ENCODE peak calls at places on chromosomes 16 and 17, in eight cellular contexts. Z is cardiac fibroblast; C is pancreas; A is fibroblast of lung; S is CD8-positive, alpha-beta T cell; V is GM12865; X is chondrocyte; D is heart right ventricle. W is an unnamed sample.
A peak's percentile ranks its signal among the peaks of the same experiment; 100 is the strongest.

GRCh38 chr17:34246872-34247271 is 8.2 kb upstream of the CCL2 start:
- DNase-seq in V (no peak), X (no peak), A (no peak), D (no peak), C (no peak), S (no peak), Z (no peak), W (no peak)

GRCh38 chr17:60585887-60586286 is 14.1 kb upstream of the PPM1D start:
- DNase-seq in Z (no peak), A (no peak), V (no peak), C (no peak), S (no peak), X (no peak), D (no peak), W (no peak)

GRCh38 chr17:66557193-66557592 is 254.8 kb downstream of the PRKCA start:
- DNase-seq in D (no peak), A (no peak), X (no peak), S (no peak), C (no peak), V (no peak), Z (no peak), W (no peak)

GRCh38 chr17:38982858-38983746 is 15.9 kb upstream of the FBXO47 start:
- DNase-seq in V (peak; percentile 75), C (peak; percentile 53), S (peak; percentile 55), X (no peak), A (peak; percentile 58), Z (peak; percentile 84), D (no peak), W (peak; percentile 68)

GRCh38 chr17:10612957-10613744 is 44.0 kb downstream of the MYH3 start:
- DNase-seq in V (no peak), D (no peak), C (no peak), A (peak; percentile 12), Z (peak; percentile 27), X (no peak), S (no peak), W (no peak)

GRCh38 chr16:68406458-68407041 is 41.8 kb downstream of the SMPD3 start:
- DNase-seq in C (no peak), S (no peak), Z (no peak), A (peak; percentile 59), V (no peak), X (peak; percentile 38), D (no peak), W (no peak)

GRCh38 chr16:66391726-66392670 is 25.5 kb downstream of the CDH5 start:
- DNase-seq in S (no peak), C (no peak), A (no peak), X (no peak), Z (no peak), D (no peak), V (no peak), W (no peak)

GRCh38 chr16:15948532-15949209 is 745 bp upstream of the ABCC1 start:
- DNase-seq in V (peak; percentile 81), D (no peak), Z (no peak), X (peak; percentile 21), C (peak; percentile 29), S (no peak), A (no peak), W (no peak)

GRCh38 chr16:85202631-85203461 is 90.6 kb upstream of the CIBAR2 start:
- DNase-seq in Z (peak; percentile 47), C (peak; percentile 93), S (no peak), A (peak; percentile 94), X (no peak), V (no peak), D (peak; percentile 89), W (no peak)

GRCh38 chr17:41957869-41958231 is 8.7 kb upstream of the CNP start:
- DNase-seq in C (no peak), S (no peak), X (no peak), Z (no peak), A (no peak), V (no peak), D (no peak), W (no peak)

GRCh38 chr17:41962111-41962510 is 4.5 kb upstream of the CNP start:
- DNase-seq in Z (no peak), S (no peak), D (no peak), X (no peak), A (no peak), V (no peak), C (peak; percentile 86), W (no peak)

GRCh38 chr17:41957058-41957868 is 9.3 kb upstream of the CNP start:
- DNase-seq in D (no peak), X (no peak), S (no peak), Z (peak; percentile 41), A (no peak), C (no peak), V (no peak), W (no peak)

GRCh38 chr17:41959030-41959335 is 7.6 kb upstream of the CNP start:
- DNase-seq in C (no peak), V (no peak), S (no peak), D (no peak), X (no peak), A (peak; percentile 41), Z (no peak), W (no peak)

GRCh38 chr17:41959336-41960095 is 7.1 kb upstream of the CNP start:
- DNase-seq in S (no peak), A (peak; percentile 53), V (peak; percentile 63), C (peak; percentile 55), X (no peak), Z (peak; percentile 74), D (no peak), W (peak; percentile 55)
- TF ChIP-seq CTCF in S (no peak), A (peak; percentile 46), V (peak; percentile 31), C (peak; percentile 7), X (peak; percentile 78), Z (peak; percentile 64), D (no peak), W (peak; percentile 44)

GRCh38 chr17:19319771-19320505 is 42.6 kb downstream of the B9D1 start:
- DNase-seq in C (no peak), X (no peak), Z (no peak), D (no peak), V (no peak), A (no peak), S (no peak), W (no peak)
- TF ChIP-seq CTCF in C (no peak), X (no peak), Z (no peak), D (no peak), V (no peak), A (no peak), S (no peak), W (no peak)

DNA sequence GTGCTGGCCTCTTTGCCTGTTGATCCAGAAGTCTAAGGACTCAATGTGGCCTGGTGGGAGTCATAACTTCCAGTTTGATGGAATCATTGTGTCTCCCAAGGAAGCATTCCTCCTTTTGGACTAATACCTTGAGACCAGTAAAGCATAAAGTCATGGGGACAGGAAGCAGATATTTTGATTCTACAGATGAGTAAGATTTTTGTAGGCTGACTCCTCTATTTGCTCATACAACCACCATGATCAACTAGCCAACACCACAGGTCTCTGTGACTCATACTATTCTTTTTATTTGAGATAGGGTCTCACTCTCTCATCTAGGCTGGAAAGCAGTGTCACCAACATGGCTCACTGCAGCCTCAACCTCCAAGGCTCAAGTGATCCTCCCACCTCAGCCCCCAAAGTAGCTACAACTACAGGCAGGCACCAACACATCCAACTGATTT is 6.2 kb downstream of the MT2A start:
- DNase-seq in V (peak; percentile 33), X (no peak), C (no peak), Z (peak; percentile 82), A (peak; percentile 96), S (no peak), D (no peak), W (peak; percentile 47)
- TF ChIP-seq CTCF in V (no peak), X (no peak), C (no peak), Z (no peak), A (no peak), S (no peak), D (no peak), W (no peak)

GRCh38 chr16:3672571-3673041 is 18.1 kb downstream of the DNASE1 start:
- DNase-seq in C (no peak), S (no peak), V (no peak), D (no peak), A (no peak), Z (no peak), X (no peak), W (no peak)
- TF ChIP-seq CTCF in C (no peak), S (no peak), V (no peak), D (no peak), A (no peak), Z (no peak), X (no peak), W (no peak)

DNA sequence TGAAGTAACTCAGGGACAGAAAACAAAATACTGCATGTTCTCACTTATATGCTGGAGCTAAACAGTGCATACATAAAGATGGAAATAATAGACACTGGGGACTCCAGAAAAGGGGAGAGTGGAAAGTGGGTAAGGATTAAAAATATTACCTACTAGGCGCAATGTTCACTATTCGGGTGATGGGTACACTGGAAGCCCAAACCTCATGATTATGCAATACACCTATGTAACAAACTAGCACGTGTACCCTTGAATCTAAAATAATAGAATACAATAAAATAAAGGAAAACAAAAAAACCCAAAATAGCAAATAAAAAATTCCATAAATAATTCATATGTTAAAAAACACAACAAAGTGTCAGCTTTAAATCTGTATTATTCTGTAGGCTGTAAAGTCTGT is 56.9 kb downstream of the MAP2K6 start:
- DNase-seq in S (no peak), D (no peak), X (no peak), Z (no peak), V (no peak), C (no peak), A (no peak), W (no peak)
- TF ChIP-seq CTCF in S (no peak), D (no peak), X (no peak), Z (no peak), V (no peak), C (no peak), A (no peak), W (no peak)

GRCh38 chr16:76668207-76668725 is 391.1 kb downstream of the CNTNAP4 start:
- DNase-seq in D (no peak), C (no peak), Z (no peak), S (no peak), A (no peak), V (peak; percentile 22), X (no peak), W (no peak)
- TF ChIP-seq CTCF in D (no peak), C (no peak), Z (no peak), S (no peak), A (no peak), V (no peak), X (no peak), W (no peak)

GRCh38 chr16:49282690-49283375 is 1.2 kb upstream of the CBLN1 start:
- DNase-seq in Z (peak; percentile 2), X (no peak), S (no peak), A (no peak), D (peak; percentile 47), C (peak; percentile 76), V (no peak), W (no peak)

GRCh38 chr16:49283376-49284049 is 1.9 kb upstream of the CBLN1 start:
- DNase-seq in D (no peak), Z (no peak), S (no peak), C (no peak), V (no peak), A (no peak), X (no peak), W (no peak)

GRCh38 chr16:49280861-49281331 is 742 bp downstream of the CBLN1 start:
- DNase-seq in C (no peak), A (no peak), D (no peak), V (no peak), X (no peak), Z (no peak), S (no peak), W (no peak)

GRCh38 chr16:49281481-49281842 is at the start of gene CBLN1:
- DNase-seq in A (no peak), D (no peak), S (no peak), C (no peak), Z (no peak), V (no peak), X (no peak), W (no peak)

GRCh38 chr16:49281843-49282642 is 405 bp upstream of the CBLN1 start:
- DNase-seq in X (no peak), Z (peak; percentile 51), V (peak; percentile 91), C (peak; percentile 93), S (no peak), A (peak; percentile 44), D (peak; percentile 87), W (no peak)
- TF ChIP-seq CTCF in X (peak; percentile 67), Z (no peak), V (peak; percentile 36), C (peak; percentile 15), S (no peak), A (no peak), D (peak; percentile 32), W (no peak)